ENCODE peak calls at places on chromosomes 16 and 17, in five cellular contexts. M, H, S, D and U are unnamed samples.

GRCh38 chr16:17345043-17345442 is 125.7 kb downstream of the XYLT1 start:
- DNase-seq in M (no peak), H (no peak), S (peak), D (no peak), U (no peak)

GRCh38 chr17:159609-160008 is 21.8 kb downstream of the DOC2B start:
- DNase-seq in M (no peak), H (no peak), S (no peak), D (no peak), U (no peak)

GRCh38 chr17:32452281-32452680 is 8.0 kb downstream of the PSMD11 start:
- DNase-seq in M (no peak), H (no peak), S (no peak), D (no peak), U (no peak)

GRCh38 chr17:76246080-76247066 is 6.1 kb upstream of the RNF157 start:
- DNase-seq in M (no peak), H (peak), S (no peak), D (no peak), U (no peak)

GRCh38 chr16:16146380-16147315 is 76.6 kb downstream of the ABCC6 start:
- DNase-seq in M (no peak), H (no peak), S (no peak), D (no peak), U (no peak)

GRCh38 chr16:25988089-25988488 is 296.3 kb downstream of the HS3ST4 start:
- DNase-seq in M (no peak), H (no peak), S (no peak), D (no peak), U (no peak)

GRCh38 chr16:2842340-2843000 is 12.4 kb downstream of the ZG16B start:
- DNase-seq in M (no peak), H (peak), S (peak), D (no peak), U (peak)

GRCh38 chr17:45791935-45792334 is 7.8 kb downstream of the CRHR1 start:
- DNase-seq in M (no peak), H (no peak), S (no peak), D (no peak), U (no peak)

GRCh38 chr17:45230787-45231480 is 9.2 kb downstream of the FMNL1 start:
- DNase-seq in M (no peak), H (no peak), S (peak), D (peak), U (no peak)

GRCh38 chr16:55179858-55180585 is 144.0 kb upstream of the IRX6 start:
- DNase-seq in M (no peak), H (no peak), S (no peak), D (no peak), U (no peak)